ENCODE peak calls at places on chromosomes 3 and 15, in five cellular contexts. W is uterus, S is A549, N is ovary, Z is IMR-90. G is an unnamed sample.

GRCh38 chr3:44729384-44729910 is at the start of gene ZNF501:
- DNase-seq in W (peak), S (no peak), N (peak), Z (peak), G (peak)

GRCh38 chr3:181178991-181179390 is 189.5 kb upstream of the DNAJC19 start:
- DNase-seq in W (no peak), S (no peak), N (no peak), Z (no peak), G (no peak)

GRCh38 chr15:37880009-37880834 is 54.2 kb upstream of the TMCO5A start:
- DNase-seq in W (no peak), S (peak), N (no peak), Z (peak), G (no peak)

GRCh38 chr3:17740703-17741102 is 1.7 kb downstream of the TBC1D5 start:
- DNase-seq in W (no peak), S (peak), N (no peak), Z (peak), G (no peak)

GRCh38 chr3:104614564-104614963 is 752.1 kb upstream of the ALCAM start:
- DNase-seq in W (no peak), S (no peak), N (no peak), Z (no peak), G (no peak)

GRCh38 chr15:98700501-98700900 is 52.2 kb downstream of the IGF1R start:
- DNase-seq in W (no peak), S (no peak), N (no peak), Z (no peak), G (no peak)

GRCh38 chr3:123586966-123587365 is 2.1 kb upstream of the HACD2 start:
- DNase-seq in W (no peak), S (no peak), N (no peak), Z (peak), G (no peak)

GRCh38 chr3:195097331-195098255 is 173.4 kb downstream of the XXYLT1 start:
- DNase-seq in W (no peak), S (no peak), N (no peak), Z (peak), G (no peak)

GRCh38 chr3:6540981-6541380 is 319.9 kb upstream of the GRM7 start:
- DNase-seq in W (no peak), S (no peak), N (no peak), Z (no peak), G (no peak)

GRCh38 chr15:80822666-80823065 is 43.5 kb downstream of the CEMIP start:
- DNase-seq in W (no peak), S (no peak), N (no peak), Z (no peak), G (no peak)

GRCh38 chr3:132254076-132254755 is 63.0 kb upstream of the ACP3 start:
- DNase-seq in W (no peak), S (no peak), N (no peak), Z (peak), G (no peak)

GRCh38 chr15:100009372-100009771 is 276.1 kb upstream of the LYSMD4 start:
- DNase-seq in W (no peak), S (no peak), N (no peak), Z (no peak), G (no peak)

GRCh38 chr3:46706771-46707582 is 5.8 kb downstream of the TMIE start:
- DNase-seq in W (peak), S (no peak), N (peak), Z (no peak), G (no peak)

GRCh38 chr3:148089171-148089570 is 608.5 kb upstream of the AGTR1 start:
- DNase-seq in W (no peak), S (no peak), N (no peak), Z (no peak), G (no peak)

GRCh38 chr3:188631291-188632010 is 477.5 kb downstream of the LPP start:
- DNase-seq in W (no peak), S (peak), N (no peak), Z (peak), G (no peak)

GRCh38 chr15:90864507-90864906 is 3.9 kb upstream of the FURIN start:
- DNase-seq in W (no peak), S (no peak), N (no peak), Z (no peak), G (no peak)

GRCh38 chr3:16378920-16379319 is 113.9 kb downstream of the OXNAD1 start:
- DNase-seq in W (no peak), S (no peak), N (no peak), Z (peak), G (no peak)

GRCh38 chr15:58877999-58878825 is 55.3 kb downstream of the SLTM start:
- DNase-seq in W (no peak), S (no peak), N (no peak), Z (no peak), G (no peak)

GRCh38 chr3:160400048-160400630 is 689 bp downstream of the SMC4 start:
- DNase-seq in W (peak), S (peak), N (peak), Z (peak), G (peak)

GRCh38 chr3:88986834-88987233 is 120.6 kb upstream of the EPHA3 start:
- DNase-seq in W (no peak), S (no peak), N (no peak), Z (peak), G (no peak)

GRCh38 chr3:162491957-162492356 is 995.3 kb downstream of the OTOL1 start:
- DNase-seq in W (no peak), S (peak), N (no peak), Z (peak), G (no peak)

GRCh38 chr3:29201609-29202008 is 79.3 kb upstream of the RBMS3 start:
- DNase-seq in W (no peak), S (no peak), N (no peak), Z (no peak), G (no peak)

GRCh38 chr3:58287354-58287753 is 18.7 kb upstream of the RPP14 start:
- DNase-seq in W (no peak), S (no peak), N (no peak), Z (no peak), G (no peak)

GRCh38 chr3:67402873-67403272 is 251.5 kb downstream of the SUCLG2 start:
- DNase-seq in W (no peak), S (no peak), N (no peak), Z (no peak), G (no peak)

DNA sequence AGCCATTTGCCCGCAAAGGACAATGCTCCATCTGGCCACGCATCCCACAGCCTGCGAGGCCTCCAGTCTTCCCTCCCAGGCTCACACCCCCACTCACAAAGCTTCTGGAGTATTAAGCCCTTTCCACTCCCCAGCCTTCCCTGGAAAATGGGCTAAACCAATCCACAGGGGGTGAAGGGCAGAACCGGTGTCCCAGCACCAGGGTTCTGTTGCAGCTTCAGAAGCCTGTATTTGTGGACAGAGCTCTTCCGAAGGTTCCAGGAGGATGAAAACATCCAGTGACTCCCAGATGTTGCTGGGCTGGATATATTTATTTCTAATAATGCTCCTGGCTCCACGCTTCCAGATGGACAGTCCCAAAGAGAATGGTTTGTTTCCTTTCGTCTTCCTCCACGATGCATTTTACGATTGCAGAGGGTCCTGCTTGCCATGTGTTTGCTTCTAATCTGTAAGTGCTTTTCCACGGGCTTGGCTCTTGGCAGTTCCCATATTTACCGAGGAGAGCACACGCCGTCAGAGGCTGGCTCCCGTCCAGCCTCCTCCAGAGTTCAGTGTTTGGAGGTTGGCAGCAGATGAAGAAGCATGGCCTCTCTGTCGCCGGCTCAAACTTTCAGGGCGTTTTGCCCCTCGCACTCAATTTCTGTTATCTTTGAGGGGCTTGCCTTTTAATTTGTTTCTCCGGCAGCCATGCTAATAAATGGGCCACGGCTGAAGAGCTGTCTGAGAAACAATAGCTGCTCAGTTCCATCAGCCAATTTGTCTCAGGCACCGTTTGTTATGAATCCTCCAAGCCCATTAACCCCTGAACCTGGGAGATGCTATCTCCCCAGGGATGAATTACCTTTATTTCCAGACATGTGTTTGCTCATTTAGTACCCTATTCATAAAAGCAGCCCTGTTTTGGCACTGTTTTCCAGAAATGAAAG is 367.9 kb upstream of the PROK2 start:
- DNase-seq in W (peak), S (peak), N (peak), Z (peak), G (no peak)
- TF ChIP-seq POLR2A in W (no peak), S (no peak), N (no peak), Z (no peak), G (no peak)

DNA sequence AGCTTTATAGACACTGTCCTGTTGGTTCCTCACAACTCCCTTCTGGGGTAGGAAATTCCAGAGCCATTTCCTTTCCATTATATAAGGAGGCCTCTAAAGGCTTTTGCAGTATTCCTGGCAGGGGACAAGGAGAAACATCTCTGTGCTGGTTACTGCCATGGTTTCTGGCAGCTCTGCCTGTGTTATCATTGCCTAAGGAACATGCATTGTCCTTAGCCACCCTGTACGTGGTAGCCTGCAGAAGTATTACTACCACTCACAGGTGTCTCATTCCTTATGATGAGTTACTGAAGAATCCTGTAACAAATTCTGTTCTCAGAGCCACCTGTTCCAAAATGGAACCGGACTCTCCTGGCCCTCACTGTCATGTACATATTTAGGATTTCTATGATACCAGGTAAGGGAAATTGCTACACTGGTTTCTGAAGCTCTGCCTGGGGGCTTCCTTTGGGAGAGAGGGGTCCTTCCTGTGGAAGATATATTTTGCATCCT is 58.0 kb downstream of the UMPS start:
- DNase-seq in W (no peak), S (no peak), N (no peak), Z (no peak), G (no peak)
- H3K4me3 ChIP-seq in W (no peak), S (no peak), N (no peak), Z (no peak), G (no peak)

DNA sequence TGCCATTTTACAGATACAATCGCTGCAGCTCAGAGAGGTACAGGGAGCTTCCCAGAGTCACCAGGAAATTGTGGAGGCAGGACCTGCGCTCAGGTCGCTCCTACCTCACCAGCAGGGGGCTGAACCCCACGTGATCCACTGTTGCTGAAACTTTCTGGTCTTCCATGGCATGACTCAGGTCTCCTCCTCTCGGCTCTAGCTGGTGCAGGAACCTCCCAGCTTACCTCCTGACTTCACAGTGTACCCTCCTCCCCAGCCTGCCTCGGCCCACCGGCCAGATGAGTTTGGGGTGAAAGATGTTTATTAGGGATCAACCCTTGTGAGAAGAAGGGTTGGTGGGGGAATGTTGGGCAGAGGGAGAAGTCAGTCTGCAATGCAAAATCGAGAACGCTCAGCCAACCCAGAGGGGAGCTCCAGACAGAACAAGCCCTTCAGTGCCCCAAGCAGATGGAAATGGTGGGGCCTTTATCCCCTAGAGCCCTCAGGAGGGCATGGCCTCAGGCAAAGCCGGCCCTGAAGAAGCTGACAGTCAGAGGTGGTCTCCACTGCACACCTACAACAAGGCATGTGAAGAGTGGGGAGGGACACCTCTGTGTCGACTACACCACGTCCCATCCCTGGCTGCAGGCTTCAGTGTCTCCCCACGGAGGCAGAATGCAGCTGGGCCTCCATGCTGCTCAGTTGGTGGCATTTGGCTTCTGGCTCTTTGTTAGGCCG is 118.6 kb upstream of the PRR20G start:
- DNase-seq in W (no peak), S (peak), N (no peak), Z (peak), G (no peak)
- TF ChIP-seq CTCF in W (no peak), S (peak), N (no peak), Z (peak), G (no peak)

DNA sequence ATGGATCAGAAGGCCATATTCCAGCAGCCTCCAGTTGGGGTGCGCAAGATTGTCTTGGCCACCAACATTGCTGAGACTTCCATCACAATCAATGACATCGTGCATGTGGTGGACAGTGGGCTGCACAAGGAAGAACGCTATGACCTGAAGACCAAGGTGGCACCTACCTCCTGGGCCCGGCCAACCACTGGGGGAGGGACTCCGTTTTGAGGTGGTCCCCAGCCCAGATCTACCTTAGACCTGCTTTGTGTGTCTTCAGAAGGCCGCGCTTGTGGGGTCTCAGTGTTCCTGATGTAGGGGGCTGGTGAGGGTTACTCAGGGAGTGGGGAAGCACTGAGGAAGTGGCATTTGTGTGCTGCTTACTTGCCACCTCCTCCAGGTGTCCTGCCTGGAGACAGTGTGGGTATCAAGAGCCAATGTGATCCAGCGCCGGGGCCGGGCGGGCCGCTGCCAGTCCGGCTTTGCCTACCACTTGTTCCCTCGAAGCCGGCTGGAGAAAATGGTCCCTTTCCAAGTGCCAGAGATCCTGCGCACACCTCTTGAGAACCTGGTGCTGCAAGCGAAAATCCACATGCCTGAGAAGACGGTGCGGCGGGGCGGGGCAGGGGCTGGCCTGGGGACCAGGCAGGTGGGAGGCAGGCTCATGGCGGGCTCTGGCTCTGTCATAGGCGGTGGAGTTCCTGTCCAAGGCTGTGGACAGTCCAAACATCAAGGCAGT is 45.0 kb downstream of the DHX30 start:
- DNase-seq in W (no peak), S (no peak), N (no peak), Z (no peak), G (no peak)
- TF ChIP-seq POLR2A in W (no peak), S (no peak), N (no peak), Z (no peak), G (no peak)

GRCh38 chr15:44832068-44832467 is 95.7 kb downstream of the TRIM69 start:
- DNase-seq in W (no peak), S (no peak), N (no peak), Z (no peak), G (no peak)

DNA sequence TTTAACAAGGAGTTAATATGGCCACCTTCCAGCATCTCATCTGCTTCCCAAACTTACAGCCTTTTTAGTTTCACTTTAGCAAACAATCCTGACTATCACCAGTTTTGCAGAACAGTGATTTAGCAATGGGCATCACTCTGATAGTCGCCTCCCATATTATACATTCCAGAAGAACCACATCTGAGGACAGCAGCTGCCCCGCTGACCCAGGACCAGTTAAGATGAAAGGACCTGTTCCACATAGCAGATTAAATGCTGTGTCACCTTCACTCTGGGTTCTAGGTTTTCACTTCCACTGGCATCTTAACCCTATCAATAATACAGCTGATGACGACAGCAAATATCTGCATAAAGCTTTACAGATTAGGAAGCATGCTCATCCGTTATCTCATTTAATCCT is 99.8 kb downstream of the TRIM69 start:
- DNase-seq in W (no peak), S (no peak), N (no peak), Z (no peak), G (no peak)
- H3K4me3 ChIP-seq in W (no peak), S (no peak), N (no peak), Z (no peak), G (no peak)

DNA sequence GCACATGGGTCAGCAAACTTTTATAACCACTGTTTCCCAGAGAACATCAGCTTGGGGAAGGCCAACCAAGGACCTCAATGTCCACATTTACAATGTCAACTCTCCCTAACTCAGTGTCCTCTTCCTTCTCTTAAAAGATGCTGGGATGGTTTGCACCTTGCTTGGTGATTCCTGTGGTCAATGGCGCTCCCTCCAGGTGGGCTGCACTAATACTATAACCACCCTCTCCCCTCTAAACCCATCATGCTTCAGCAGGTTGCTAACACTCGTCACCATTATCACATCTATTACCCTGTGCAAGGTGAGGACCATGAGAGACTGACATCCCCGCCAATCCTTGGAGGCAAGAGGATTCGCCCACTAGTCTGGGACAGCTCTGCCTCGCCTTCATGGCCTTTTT is 65.2 kb downstream of the FRMD5 start:
- DNase-seq in W (no peak), S (no peak), N (no peak), Z (no peak), G (no peak)
- TF ChIP-seq CTCF in W (no peak), S (no peak), N (no peak), Z (no peak), G (no peak)

GRCh38 chr15:75451674-75452363 is at the start of gene SIN3A:
- DNase-seq in W (peak), S (peak), N (peak), Z (peak), G (peak)
- TF ChIP-seq POLR2A in W (peak), S (no peak), N (no peak), Z (no peak), G (no peak)

DNA sequence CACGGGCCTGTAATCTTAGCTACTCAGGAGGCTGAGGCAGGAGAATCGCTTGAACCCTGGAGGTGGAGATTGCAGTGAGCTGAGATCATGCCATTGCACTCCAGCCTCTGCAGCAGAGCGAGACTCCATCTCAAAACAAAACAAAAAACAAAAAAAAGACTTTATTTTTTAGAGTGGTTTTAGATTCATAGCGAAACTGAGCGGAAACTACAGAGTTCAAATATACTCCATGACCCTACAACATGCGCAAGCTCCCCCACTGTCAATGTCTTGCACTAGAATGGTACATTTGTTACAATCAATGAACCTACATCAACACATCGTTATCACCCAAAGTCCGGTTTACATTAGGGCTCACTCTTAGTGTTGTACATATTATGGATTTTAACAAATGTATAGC is 2.2 kb upstream of the CRTAP start:
- DNase-seq in W (no peak), S (no peak), N (no peak), Z (no peak), G (no peak)
- H3K4me3 ChIP-seq in W (no peak), S (no peak), N (no peak), Z (no peak), G (no peak)

DNA sequence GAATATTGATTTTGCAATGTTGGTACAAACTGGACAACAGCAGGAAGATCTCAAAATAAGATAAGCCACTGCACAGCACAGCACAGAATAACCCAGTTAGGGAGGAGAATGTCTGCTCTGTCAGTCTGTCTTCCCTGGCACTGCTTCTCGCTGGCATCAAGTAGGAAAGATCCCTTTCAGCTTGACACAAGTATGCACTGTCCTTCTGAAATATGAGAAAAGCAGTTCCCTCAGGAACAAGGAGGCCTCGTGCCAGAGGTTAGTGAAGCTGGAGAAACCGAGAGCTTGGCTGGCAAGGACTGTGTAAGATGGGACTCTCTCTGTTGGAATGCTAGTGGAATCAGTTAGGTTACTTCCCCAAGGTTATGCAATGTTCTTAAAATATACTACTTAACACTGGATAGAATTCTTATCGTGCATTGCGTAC is 59.1 kb downstream of the FMN1 start:
- DNase-seq in W (no peak), S (no peak), N (no peak), Z (no peak), G (no peak)
- TF ChIP-seq CTCF in W (no peak), S (no peak), N (no peak), Z (no peak), G (no peak)

G was measured in lower leg skin.